ENCODE peak calls at places on chromosomes 5 and 9, in four cellular contexts. B, J, Y and R are unnamed samples.
A peak's percentile ranks its signal among the peaks of the same experiment; 100 is the strongest.

GRCh38 chr5:171542504-171543150 is 123.2 kb downstream of the FGF18 start:
- DNase-seq in B (no peak), J (no peak), Y (no peak), R (no peak)

GRCh38 chr9:86353591-86354047 is 591 bp downstream of the TUT7 start:
- DNase-seq in B (no peak), J (peak; percentile 4), Y (peak; percentile 32), R (no peak)

GRCh38 chr9:134053401-134053871 is 14.4 kb downstream of the BRD3 start:
- DNase-seq in B (no peak), J (no peak), Y (no peak), R (no peak)

GRCh38 chr5:133241179-133241728 is 189.4 kb downstream of the HSPA4 start:
- DNase-seq in B (no peak), J (no peak), Y (no peak), R (no peak)

GRCh38 chr9:2125909-2126308 is 110.8 kb downstream of the SMARCA2 start:
- DNase-seq in B (no peak), J (no peak), Y (peak; percentile 39), R (no peak)

GRCh38 chr5:98468188-98468869 is 305.1 kb upstream of the RGMB start:
- DNase-seq in B (no peak), J (no peak), Y (peak; percentile 81), R (no peak)

GRCh38 chr5:5140051-5141010 is at the start of gene ADAMTS16:
- DNase-seq in B (no peak), J (no peak), Y (no peak), R (peak; percentile 26)

GRCh38 chr9:106700676-106701075 is 162.3 kb upstream of the ZNF462 start:
- DNase-seq in B (no peak), J (no peak), Y (no peak), R (no peak)

GRCh38 chr9:12141422-12141821 is 551.8 kb upstream of the TYRP1 start:
- DNase-seq in B (no peak), J (no peak), Y (no peak), R (no peak)

GRCh38 chr9:123353984-123354591 is 1.9 kb upstream of the CRB2 start:
- DNase-seq in B (no peak), J (peak; percentile 42), Y (peak; percentile 47), R (peak; percentile 88)

GRCh38 chr5:177304392-177305119 is 957 bp downstream of the PRELID1 start:
- DNase-seq in B (no peak), J (no peak), Y (no peak), R (peak; percentile 66)

GRCh38 chr5:104412649-104413240 is 850.2 kb upstream of the NUDT12 start:
- DNase-seq in B (no peak), J (no peak), Y (peak; percentile 48), R (peak; percentile 62)

GRCh38 chr9:87405677-87406544 is 91.8 kb upstream of the DAPK1 start:
- DNase-seq in B (no peak), J (no peak), Y (peak; percentile 52), R (no peak)

GRCh38 chr5:130116431-130116830 is 212.2 kb downstream of the CHSY3 start:
- DNase-seq in B (no peak), J (no peak), Y (no peak), R (no peak)

GRCh38 chr9:71766663-71767062 is 1.6 kb downstream of the CEMIP2 start:
- DNase-seq in B (no peak), J (no peak), Y (no peak), R (no peak)

GRCh38 chr9:36934478-36935065 is 99.5 kb downstream of the PAX5 start:
- DNase-seq in B (no peak), J (no peak), Y (no peak), R (no peak)

GRCh38 chr5:176632777-176633176 is 2.3 kb downstream of the EIF4E1B start:
- DNase-seq in B (no peak), J (no peak), Y (no peak), R (no peak)

GRCh38 chr9:105901514-105902109 is 207.3 kb downstream of the TMEM38B start:
- DNase-seq in B (no peak), J (no peak), Y (peak; percentile 23), R (peak; percentile 97)